ENCODE peak calls at places on chromosomes 11 and 22, in four cellular contexts. One of them, this sample, is unnamed.

GRCh38 chr11:8826145-8826786 is 84.7 kb upstream of the AKIP1 start:
- DNase-seq in K562: peak
- DNase-seq in GM12878: no peak
- DNase-seq in HepG2: peak
- DNase-seq in this sample: no peak

GRCh38 chr11:47533690-47534135 is 19.2 kb downstream of the CELF1 start:
- DNase-seq in HepG2: no peak
- DNase-seq in GM12878: no peak
- DNase-seq in K562: no peak
- DNase-seq in this sample: no peak

GRCh38 chr22:22462813-22463567 is 45.6 kb downstream of the ZNF280B start:
- DNase-seq in GM12878: no peak
- DNase-seq in K562: peak
- DNase-seq in HepG2: peak
- DNase-seq in this sample: no peak

GRCh38 chr11:15907806-15908205 is 448.5 kb downstream of the SOX6 start:
- DNase-seq in GM12878: no peak
- DNase-seq in HepG2: no peak
- DNase-seq in K562: no peak
- DNase-seq in this sample: no peak

GRCh38 chr11:46248270-46249102 is 29.0 kb upstream of the CREB3L1 start:
- DNase-seq in GM12878: no peak
- DNase-seq in HepG2: peak
- DNase-seq in K562: peak
- DNase-seq in this sample: no peak

GRCh38 chr11:124977006-124977405 is 23.0 kb downstream of the CCDC15 start:
- DNase-seq in HepG2: no peak
- DNase-seq in K562: no peak
- DNase-seq in GM12878: no peak
- DNase-seq in this sample: no peak

GRCh38 chr22:43232445-43232844 is 45.5 kb upstream of the TTLL12 start:
- DNase-seq in K562: no peak
- DNase-seq in GM12878: no peak
- DNase-seq in HepG2: no peak
- DNase-seq in this sample: no peak

GRCh38 chr11:69089258-69089657 is 40.5 kb downstream of the TPCN2 start:
- DNase-seq in HepG2: no peak
- DNase-seq in K562: peak
- DNase-seq in GM12878: no peak
- DNase-seq in this sample: no peak

DNA sequence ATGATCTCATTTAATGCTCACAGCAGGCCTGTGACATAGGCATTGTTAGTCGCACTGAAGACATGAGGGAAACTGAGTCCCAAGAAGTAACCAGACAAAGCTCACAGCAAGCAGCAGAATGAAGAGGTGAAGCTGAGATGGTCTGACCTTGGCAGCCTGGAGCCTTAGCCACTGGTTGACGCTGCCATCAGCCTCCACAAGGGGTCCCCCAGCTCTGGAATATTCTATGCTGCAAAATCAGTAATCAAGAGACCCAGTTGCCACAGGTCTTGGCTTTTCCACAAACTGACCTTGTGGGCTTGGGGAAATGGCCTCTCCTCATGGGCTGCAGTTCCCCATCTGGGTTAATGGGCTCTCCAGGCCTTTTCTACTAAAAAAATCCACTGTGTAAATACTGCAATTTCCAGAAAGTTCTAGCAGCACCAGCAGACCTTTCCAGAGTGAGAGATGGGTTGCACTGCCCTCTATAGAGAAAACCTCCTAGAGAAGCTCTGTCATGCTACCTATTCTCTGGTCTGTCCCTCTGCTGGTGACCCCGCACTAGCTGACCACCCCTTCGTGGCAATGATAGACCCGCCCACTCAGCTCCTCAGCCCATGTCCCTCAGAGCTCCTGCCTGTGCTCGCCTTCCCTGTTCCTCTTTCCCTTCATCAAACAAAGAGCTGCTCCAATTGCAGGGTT is 22.6 kb upstream of the ISX start:
- DNase-seq in HepG2: no peak
- DNase-seq in K562: peak
- DNase-seq in GM12878: no peak
- DNase-seq in this sample: no peak
- TF ChIP-seq BRCA1 in HepG2: no peak
- TF ChIP-seq BRCA1 in K562: no peak
- TF ChIP-seq BRCA1 in GM12878: no peak
- TF ChIP-seq BRCA1 in this sample: no peak

DNA sequence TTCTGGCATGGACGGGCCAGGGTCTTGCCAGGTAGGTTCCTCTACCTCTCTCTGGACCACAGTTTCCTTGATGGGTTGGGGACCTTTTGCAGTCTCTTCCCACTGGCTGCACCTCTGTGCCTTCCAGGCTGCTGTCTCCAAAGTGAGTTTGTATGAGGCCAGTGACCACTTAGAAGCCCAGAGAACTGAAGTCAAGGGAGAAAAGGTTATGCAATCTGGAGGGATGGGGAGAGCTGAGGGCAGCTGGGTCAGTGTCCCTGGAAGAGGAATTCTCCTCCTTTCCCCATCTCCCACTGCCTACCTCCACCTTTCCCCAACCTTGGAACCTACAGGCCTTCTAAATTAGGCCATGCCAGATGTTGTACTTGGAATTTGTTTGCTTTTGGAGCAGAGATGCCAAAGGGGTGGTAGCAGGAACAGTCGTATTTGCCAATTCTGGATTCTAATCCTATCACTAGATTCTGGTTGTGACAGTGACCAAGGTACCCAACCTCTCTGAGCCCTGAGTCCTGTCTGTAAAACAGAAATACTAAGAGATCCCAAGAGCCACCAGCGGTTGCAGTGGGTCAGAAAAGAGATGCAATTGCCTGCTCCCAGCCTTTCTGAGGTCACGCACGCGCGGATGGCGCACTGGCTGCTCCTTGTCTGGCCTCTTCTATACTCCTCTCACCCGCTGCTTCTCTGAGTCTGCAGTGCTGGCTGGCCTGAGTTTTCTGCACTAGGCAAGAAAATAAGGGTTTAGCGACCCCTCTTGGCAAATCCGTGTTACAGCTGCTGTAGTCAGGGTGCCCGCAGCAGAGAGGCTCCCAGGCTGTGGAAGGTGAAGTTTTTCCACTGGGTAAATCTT is 10.7 kb upstream of the ACCSL start:
- DNase-seq in GM12878: peak
- DNase-seq in K562: peak
- DNase-seq in HepG2: peak
- DNase-seq in this sample: peak
- TF ChIP-seq RFX5 in GM12878: no peak
- TF ChIP-seq RFX5 in K562: no peak
- TF ChIP-seq RFX5 in HepG2: no peak
- TF ChIP-seq RFX5 in this sample: no peak

GRCh38 chr11:113113801-113114451 is 152.7 kb downstream of the NCAM1 start:
- DNase-seq in HepG2: no peak
- DNase-seq in GM12878: no peak
- DNase-seq in K562: no peak
- DNase-seq in this sample: no peak

GRCh38 chr11:113114452-113115027 is 153.3 kb downstream of the NCAM1 start:
- DNase-seq in GM12878: no peak
- DNase-seq in HepG2: peak
- DNase-seq in K562: peak
- DNase-seq in this sample: peak

GRCh38 chr11:113110046-113110445 is 148.8 kb downstream of the NCAM1 start:
- DNase-seq in K562: no peak
- DNase-seq in HepG2: no peak
- DNase-seq in GM12878: no peak
- DNase-seq in this sample: no peak

GRCh38 chr11:113106507-113106906 is 145.3 kb downstream of the NCAM1 start:
- DNase-seq in GM12878: no peak
- DNase-seq in HepG2: no peak
- DNase-seq in K562: no peak
- DNase-seq in this sample: no peak

GRCh38 chr11:113111156-113111555 is 149.9 kb downstream of the NCAM1 start:
- DNase-seq in HepG2: no peak
- DNase-seq in GM12878: no peak
- DNase-seq in K562: no peak
- DNase-seq in this sample: no peak
- TF ChIP-seq BRCA1 in HepG2: no peak
- TF ChIP-seq BRCA1 in GM12878: no peak
- TF ChIP-seq BRCA1 in K562: no peak
- TF ChIP-seq BRCA1 in this sample: no peak

DNA sequence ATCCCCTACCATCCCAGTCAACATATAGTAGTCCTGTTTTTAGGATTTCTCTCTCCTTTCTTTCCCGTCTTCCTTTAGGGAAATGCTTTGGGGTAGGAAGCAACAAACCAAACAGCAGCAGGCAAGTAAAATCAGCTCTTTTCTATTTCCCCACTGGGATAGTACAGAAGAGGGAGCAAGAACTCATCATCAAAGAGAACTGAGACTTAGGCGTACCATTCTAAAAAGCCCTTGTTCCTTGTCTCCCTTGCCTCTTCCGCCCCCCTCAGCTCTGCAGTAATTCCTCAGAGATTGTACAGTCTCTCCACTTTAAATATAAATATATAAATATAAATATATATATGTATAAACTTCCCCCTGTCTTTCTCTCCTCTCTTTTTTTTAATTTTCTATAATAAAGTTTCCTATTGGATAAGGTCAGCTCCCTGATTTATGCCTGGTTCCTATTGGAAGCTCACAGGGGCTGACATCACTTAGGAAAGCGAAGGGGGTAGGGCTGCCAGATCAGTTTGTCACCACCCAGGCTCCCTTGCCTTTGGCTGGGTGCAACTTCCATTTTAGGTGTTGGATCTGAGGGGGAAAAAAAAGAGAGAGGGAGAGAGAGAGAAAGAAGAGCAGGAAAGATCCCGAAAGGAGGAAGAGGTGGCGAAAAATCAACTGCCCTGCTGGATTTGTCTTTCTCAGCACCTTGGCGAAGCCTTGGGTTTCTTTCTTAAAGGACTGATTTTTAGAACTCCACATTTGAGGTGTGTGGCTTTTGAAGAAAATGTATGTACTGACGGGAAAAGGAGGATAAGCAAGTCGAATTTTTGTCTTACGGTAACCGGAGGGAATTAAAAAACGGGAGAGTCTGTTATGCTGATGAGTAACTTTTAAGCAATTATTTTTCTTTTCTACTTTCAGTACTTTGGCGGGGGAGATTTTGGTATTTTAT is at the start of gene CTNND1:
- DNase-seq in HepG2: peak
- DNase-seq in GM12878: peak
- DNase-seq in K562: peak
- DNase-seq in this sample: peak
- TF ChIP-seq RFX5 in HepG2: no peak
- TF ChIP-seq RFX5 in GM12878: no peak
- TF ChIP-seq RFX5 in K562: no peak
- TF ChIP-seq RFX5 in this sample: no peak

GRCh38 chr11:72707032-72707431 is 32.8 kb upstream of the PDE2A start:
- DNase-seq in GM12878: no peak
- DNase-seq in HepG2: no peak
- DNase-seq in K562: no peak
- DNase-seq in this sample: no peak
- TF ChIP-seq BRCA1 in GM12878: no peak
- TF ChIP-seq BRCA1 in HepG2: no peak
- TF ChIP-seq BRCA1 in K562: no peak
- TF ChIP-seq BRCA1 in this sample: no peak

DNA sequence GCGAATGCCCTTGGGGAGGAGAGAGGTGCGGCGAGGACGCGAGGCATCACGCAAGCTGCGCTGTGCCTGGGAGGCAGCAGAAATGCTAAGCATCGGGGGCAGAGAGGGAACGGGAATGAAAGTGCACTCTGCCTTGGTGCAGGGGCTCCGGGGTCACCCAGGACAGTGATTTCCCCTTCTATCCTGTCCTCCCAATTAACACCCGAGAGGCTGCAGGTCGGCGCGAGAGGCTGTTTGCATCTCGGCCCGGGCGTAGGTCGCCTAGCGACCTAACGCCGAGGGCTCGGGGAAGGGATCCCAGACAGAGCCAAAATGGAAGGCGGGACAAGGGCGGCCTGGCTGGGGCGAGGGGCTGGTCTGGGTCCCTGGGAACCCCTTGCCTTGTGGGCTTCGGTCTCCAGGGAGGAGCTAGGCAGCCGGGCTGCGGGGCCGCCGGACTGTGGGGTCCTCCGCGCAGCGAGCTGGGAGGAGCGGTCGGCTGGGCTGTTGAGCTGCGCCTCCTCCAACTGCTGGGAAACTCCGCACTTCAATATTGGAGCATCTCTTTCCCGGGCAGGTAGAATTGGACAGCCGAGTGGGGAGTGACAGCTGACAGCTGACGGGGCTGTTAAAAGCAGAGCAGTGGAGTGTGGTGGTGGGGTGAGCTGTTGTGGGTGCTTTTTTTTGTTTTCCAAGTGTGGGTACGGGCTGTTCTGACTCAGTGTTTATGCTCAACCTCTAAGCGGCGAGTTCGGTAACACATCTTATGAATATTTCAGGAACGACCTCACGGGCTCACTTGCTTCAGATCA is 694 bp downstream of the ELMOD1 start:
- DNase-seq in HepG2: no peak
- DNase-seq in K562: no peak
- DNase-seq in GM12878: no peak
- DNase-seq in this sample: peak
- TF ChIP-seq RFX5 in HepG2: no peak
- TF ChIP-seq RFX5 in K562: no peak
- TF ChIP-seq RFX5 in GM12878: no peak
- TF ChIP-seq RFX5 in this sample: no peak